ENCODE peak calls at places on chromosomes 6 and 20, in four cellular contexts. K, B, C and W are unnamed samples.
A peak's percentile ranks its signal among the peaks of the same experiment; 100 is the strongest.

GRCh38 chr6:41767112-41767946 is 12.4 kb downstream of the FRS3 start:
- DNase-seq in K (no peak), B (peak; percentile 82), C (peak; percentile 68), W (no peak)

GRCh38 chr6:9412951-9413559 is 977.7 kb upstream of the SLC35B3 start:
- DNase-seq in K (no peak), B (peak; percentile 41), C (peak; percentile 15), W (peak; percentile 57)

GRCh38 chr6:49776444-49776843 is 10.6 kb downstream of the PGK2 start:
- DNase-seq in K (no peak), B (no peak), C (no peak), W (no peak)

GRCh38 chr6:89976141-89977020 is 82.1 kb downstream of the GJA10 start:
- DNase-seq in K (no peak), B (no peak), C (no peak), W (no peak)

GRCh38 chr20:18266282-18266681 is 22.0 kb upstream of the ZNF133 start:
- DNase-seq in K (no peak), B (no peak), C (no peak), W (no peak)

GRCh38 chr20:51800769-51801219 is 1.5 kb downstream of the SALL4 start:
- DNase-seq in K (peak; percentile 28), B (no peak), C (no peak), W (peak; percentile 22)

GRCh38 chr20:10381477-10381876 is 52.5 kb downstream of the MKKS start:
- DNase-seq in K (no peak), B (peak; percentile 40), C (no peak), W (no peak)

GRCh38 chr6:57038906-57039305 is 7.6 kb upstream of the KIAA1586 start:
- DNase-seq in K (no peak), B (no peak), C (no peak), W (no peak)

GRCh38 chr6:143410859-143411270 is 39.6 kb downstream of the ADAT2 start:
- DNase-seq in K (peak; percentile 23), B (peak; percentile 95), C (no peak), W (no peak)

GRCh38 chr20:36086767-36087166 is 67.8 kb upstream of the EPB41L1 start:
- DNase-seq in K (peak; percentile 73), B (no peak), C (peak; percentile 52), W (no peak)

GRCh38 chr6:156995502-156995901 is 218.3 kb downstream of the ARID1B start:
- DNase-seq in K (no peak), B (no peak), C (no peak), W (no peak)

GRCh38 chr20:19211661-19212523 is 550 bp upstream of the SLC24A3 start:
- DNase-seq in K (no peak), B (no peak), C (no peak), W (peak; percentile 49)

GRCh38 chr6:69835414-69836179 is 30.8 kb upstream of the COL19A1 start:
- DNase-seq in K (peak; percentile 3), B (peak; percentile 41), C (no peak), W (no peak)

GRCh38 chr6:143158113-143158581 is 97.5 kb downstream of the AIG1 start:
- DNase-seq in K (no peak), B (no peak), C (no peak), W (no peak)

GRCh38 chr6:133041020-133041419 is 200.1 kb upstream of the EYA4 start:
- DNase-seq in K (no peak), B (no peak), C (peak; percentile 12), W (no peak)

GRCh38 chr6:110728501-110728900 is 86.8 kb downstream of the CDK19 start:
- DNase-seq in K (no peak), B (no peak), C (no peak), W (no peak)

GRCh38 chr6:10481101-10481500 is 40.0 kb upstream of the GCNT2 start:
- DNase-seq in K (no peak), B (no peak), C (no peak), W (no peak)
- TF ChIP-seq NR3C1 in K (no peak), B (no peak), C (no peak), W (no peak)

GRCh38 chr6:105500693-105501092 is 97.8 kb upstream of the PREP start:
- DNase-seq in K (no peak), B (no peak), C (no peak), W (no peak)
- TF ChIP-seq NR3C1 in K (no peak), B (no peak), C (no peak), W (no peak)

GRCh38 chr6:118810420-118811027 is 83.4 kb upstream of the ASF1A start:
- DNase-seq in K (no peak), B (no peak), C (no peak), W (no peak)
- TF ChIP-seq NR3C1 in K (no peak), B (no peak), C (no peak), W (no peak)

DNA sequence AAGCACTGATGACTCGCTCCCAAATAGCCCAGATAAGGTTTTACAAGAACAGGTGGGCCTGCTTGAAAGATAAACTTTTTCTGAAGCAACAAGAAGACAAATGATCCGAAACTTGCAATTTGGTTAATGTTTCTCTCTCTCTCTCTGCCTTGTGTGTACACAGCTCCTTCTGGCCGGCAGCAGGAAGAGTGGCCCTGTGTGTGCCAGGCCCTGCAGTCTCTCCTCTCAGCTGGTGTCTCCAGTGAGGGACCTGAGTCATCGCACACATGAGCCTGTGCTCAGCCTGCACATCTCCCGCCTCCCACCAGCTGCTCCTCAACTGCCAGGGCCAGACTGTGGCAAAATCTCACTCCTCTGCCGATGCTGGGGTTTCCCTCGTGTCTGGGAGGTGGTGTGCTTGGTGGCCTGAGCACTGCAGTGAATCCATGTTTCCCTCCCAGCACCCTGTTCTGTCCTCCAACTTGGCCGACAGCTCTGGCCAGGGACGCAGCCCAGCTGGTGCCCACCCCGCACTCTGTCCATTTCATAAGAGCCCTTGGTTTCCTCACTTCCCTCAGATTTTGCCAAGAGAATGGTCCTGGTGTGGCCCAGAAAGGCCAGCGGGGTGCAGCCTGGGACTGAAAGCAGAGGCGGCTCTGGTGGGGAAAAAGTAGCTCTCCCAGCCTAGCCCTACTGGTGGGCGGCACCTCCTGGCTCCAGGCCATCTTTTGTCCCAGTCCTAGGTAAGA is 49.4 kb downstream of the ERMARD start:
- DNase-seq in K (peak; percentile 52), B (peak; percentile 91), C (no peak), W (no peak)
- TF ChIP-seq NR3C1 in K (no peak), B (no peak), C (no peak), W (no peak)

DNA sequence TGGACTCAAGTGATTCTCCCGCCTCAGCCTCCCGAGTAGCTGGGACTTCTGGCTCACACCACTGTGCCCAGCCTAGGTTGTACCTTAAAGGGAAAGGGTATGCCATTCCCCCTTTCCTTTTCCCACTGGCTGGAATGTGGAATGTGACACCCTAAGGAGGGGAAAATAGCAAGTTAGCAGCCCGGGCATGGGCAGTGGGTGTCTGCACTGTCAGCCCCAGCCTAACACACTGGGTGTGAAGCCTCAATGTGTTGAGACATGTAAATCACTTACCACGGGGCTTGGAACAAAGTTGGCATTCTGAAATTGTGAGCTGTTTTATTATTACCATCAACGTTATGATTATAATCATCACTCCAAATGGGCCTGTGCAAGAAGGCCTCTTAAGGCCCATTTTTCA is 80.8 kb upstream of the PTPN1 start:
- DNase-seq in K (no peak), B (no peak), C (no peak), W (no peak)
- TF ChIP-seq NR3C1 in K (no peak), B (no peak), C (no peak), W (no peak)

DNA sequence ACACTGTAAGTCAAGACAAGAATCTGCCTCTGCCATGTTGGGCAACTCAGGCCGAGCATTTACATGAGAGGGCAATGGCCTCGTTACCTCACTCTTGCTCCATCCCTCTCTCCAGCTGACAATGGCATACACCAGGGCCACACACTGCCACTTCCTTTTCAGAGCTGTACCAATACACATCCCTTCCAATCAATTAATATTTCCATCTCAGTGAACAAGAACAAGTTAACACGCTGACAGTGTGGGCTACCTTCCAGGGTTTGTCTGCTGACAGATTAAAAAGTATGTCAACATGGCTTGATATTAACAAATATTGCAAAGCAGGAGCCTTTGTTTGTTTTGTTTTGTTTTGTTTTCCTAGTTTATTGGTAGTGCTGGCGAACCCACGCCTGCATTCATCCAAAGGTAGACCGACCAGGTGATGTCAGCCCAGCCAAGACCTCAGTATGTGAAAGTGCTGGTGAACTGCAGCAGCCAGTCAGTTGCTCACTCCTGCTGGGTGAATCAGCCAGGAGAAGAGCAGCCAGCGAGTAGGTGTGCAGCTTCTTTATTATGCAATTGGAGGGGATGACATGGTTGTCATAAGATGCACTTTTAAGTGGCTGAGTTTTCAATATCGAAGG is 487.3 kb upstream of the JARID2 start:
- DNase-seq in K (no peak), B (no peak), C (no peak), W (no peak)
- TF ChIP-seq NR3C1 in K (no peak), B (no peak), C (no peak), W (no peak)

GRCh38 chr6:100257661-100258395 is 206.9 kb downstream of the SIM1 start:
- DNase-seq in K (peak; percentile 46), B (peak; percentile 9), C (peak; percentile 26), W (no peak)
- TF ChIP-seq NR3C1 in K (no peak), B (no peak), C (no peak), W (no peak)

GRCh38 chr6:137933696-137934095 is 66.6 kb downstream of the TNFAIP3 start:
- DNase-seq in K (no peak), B (no peak), C (no peak), W (no peak)
- TF ChIP-seq NR3C1 in K (no peak), B (no peak), C (no peak), W (no peak)

DNA sequence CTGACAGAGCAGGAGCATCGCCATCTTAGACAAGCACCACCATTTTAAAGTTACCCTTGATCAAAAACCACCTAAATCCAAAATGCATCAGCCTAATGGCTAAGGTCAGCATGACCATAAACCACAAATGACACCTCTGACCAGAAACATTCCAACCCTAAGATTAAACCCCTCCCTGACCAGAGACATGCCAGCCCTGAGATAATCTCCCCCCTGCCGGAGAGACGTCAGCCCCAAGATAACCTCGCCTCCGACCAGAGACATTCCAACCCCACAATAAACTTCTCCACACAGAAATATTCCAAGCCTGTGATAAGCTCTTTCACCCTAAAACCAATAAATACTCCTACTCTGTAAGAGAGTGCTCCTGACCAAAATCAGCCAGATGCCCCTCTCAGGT is 53.5 kb downstream of the PXDC1 start:
- DNase-seq in K (no peak), B (no peak), C (no peak), W (no peak)
- TF ChIP-seq NR3C1 in K (no peak), B (no peak), C (no peak), W (no peak)

GRCh38 chr6:36128073-36128472 is 2.2 kb upstream of the MAPK13 start:
- DNase-seq in K (no peak), B (no peak), C (no peak), W (no peak)

GRCh38 chr6:36128793-36129192 is 1.5 kb upstream of the MAPK13 start:
- DNase-seq in K (no peak), B (no peak), C (no peak), W (no peak)

GRCh38 chr6:36126553-36127458 is 3.5 kb upstream of the MAPK13 start:
- DNase-seq in K (no peak), B (peak; percentile 31), C (no peak), W (no peak)

GRCh38 chr6:36126121-36126520 is 4.2 kb upstream of the MAPK13 start:
- DNase-seq in K (no peak), B (no peak), C (no peak), W (no peak)

DNA sequence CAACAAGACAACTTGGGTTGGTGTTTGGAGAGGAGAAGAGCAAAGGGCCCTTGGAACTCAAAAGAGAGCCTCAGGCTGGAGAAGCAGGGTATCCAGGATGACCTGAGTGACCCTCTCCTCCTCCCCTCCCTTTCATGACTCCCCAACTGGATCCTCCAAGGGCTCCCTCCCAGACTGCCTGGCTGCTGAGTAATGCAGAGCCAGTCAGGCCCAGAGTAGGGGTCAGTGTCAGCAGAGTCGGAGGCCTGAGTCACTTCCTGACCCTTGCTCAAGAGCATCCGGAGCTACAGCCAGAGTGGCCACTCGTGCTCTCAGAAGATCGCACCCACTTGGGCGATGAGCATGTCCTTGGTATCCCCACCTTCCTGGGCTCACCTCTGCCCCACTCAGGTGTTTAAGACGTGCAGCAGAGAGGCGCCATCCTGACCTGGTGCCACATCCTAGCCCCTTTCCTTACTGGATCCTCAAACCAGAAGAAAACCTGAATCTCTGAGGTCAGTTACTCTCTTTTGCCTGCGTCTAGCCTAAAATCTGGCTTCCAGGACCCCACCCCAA is 2.8 kb upstream of the MAPK13 start:
- DNase-seq in K (peak; percentile 40), B (peak; percentile 77), C (peak; percentile 76), W (no peak)
- TF ChIP-seq NR3C1 in K (no peak), B (no peak), C (no peak), W (no peak)